ENCODE peak calls at places on chromosomes 12 and 14, in four cellular contexts. J, U, S and X are unnamed samples.

GRCh38 chr14:102505775-102506598 is 3.6 kb downstream of the ANKRD9 start:
- DNase-seq in J (no peak), U (no peak), S (no peak), X (no peak)

GRCh38 chr12:57096099-57096572 is 7.2 kb downstream of the NAB2 start:
- DNase-seq in U (no peak), S (peak; percentile 48), J (no peak), X (no peak)

GRCh38 chr14:99427632-99428315 is 52.9 kb downstream of the SETD3 start:
- DNase-seq in J (no peak), U (no peak), S (peak; percentile 7), X (no peak)

GRCh38 chr14:78075610-78076277 is 94.4 kb upstream of the NRXN3 start:
- DNase-seq in S (peak; percentile 16), U (no peak), J (peak; percentile 10), X (no peak)

GRCh38 chr14:66074546-66074945 is 411.6 kb upstream of the CCDC196 start:
- DNase-seq in S (no peak), J (no peak), U (no peak), X (no peak)

GRCh38 chr12:98469108-98469507 is 46.3 kb upstream of the TMPO start:
- DNase-seq in S (no peak), U (no peak), J (no peak), X (no peak)

GRCh38 chr14:54329082-54329695 is 67.6 kb upstream of the CDKN3 start:
- DNase-seq in U (peak; percentile 77), J (peak; percentile 44), S (peak; percentile 30), X (peak; percentile 34)

GRCh38 chr12:132512197-132513069 is 22.5 kb downstream of the FBRSL1 start:
- DNase-seq in U (no peak), S (no peak), J (no peak), X (no peak)

GRCh38 chr12:3725267-3726115 is 27.4 kb downstream of the CRACR2A start:
- DNase-seq in S (no peak), U (peak; percentile 58), J (no peak), X (peak; percentile 9)

GRCh38 chr14:101876539-101876938 is 87.8 kb upstream of the DYNC1H1 start:
- DNase-seq in J (no peak), S (peak; percentile 49), U (peak; percentile 53), X (peak; percentile 75)

GRCh38 chr12:65830305-65830704 is 6.0 kb downstream of the HMGA2 start:
- DNase-seq in S (no peak), J (no peak), U (peak; percentile 45), X (no peak)